ENCODE peak calls at places on chromosomes 2 and 18, in nine cellular contexts. J is mesendoderm; Y is lung; A is A549; W is GM12878; I is left lung; K is CD4-positive, CD25-positive, alpha-beta regulatory T cell; R is esophagus squamous epithelium; S is tibial artery. P is an unnamed sample.

GRCh38 chr2:46672752-46673151 is 193.4 kb downstream of the TMEM247 start:
- DNase-seq in J (no peak), Y (no peak), A (no peak), W (no peak), I (no peak), K (no peak), R (no peak), S (no peak), P (no peak)

GRCh38 chr2:235527806-235528480 is 34.1 kb downstream of the AGAP1 start:
- DNase-seq in J (peak; percentile 50), Y (no peak), A (no peak), W (no peak), I (no peak), K (no peak), R (no peak), S (no peak), P (peak; percentile 4)

GRCh38 chr2:193895226-193895625 is 1700.5 kb upstream of the TMEFF2 start:
- DNase-seq in J (peak; percentile 0), Y (no peak), A (no peak), W (no peak), I (no peak), K (no peak), R (no peak), S (no peak), P (no peak)

GRCh38 chr18:61738042-61738441 is 154.8 kb downstream of the RNF152 start:
- DNase-seq in J (no peak), Y (no peak), A (no peak), W (no peak), I (no peak), K (no peak), R (no peak), S (peak; percentile 90), P (no peak)

GRCh38 chr2:18435425-18436037 is 124.9 kb downstream of the RDH14 start:
- DNase-seq in J (peak; percentile 63), Y (no peak), A (peak; percentile 70), W (no peak), I (no peak), K (peak; percentile 33), R (no peak), S (no peak), P (no peak)

GRCh38 chr18:48000701-48001100 is 70.2 kb upstream of the SMAD2 start:
- DNase-seq in J (no peak), Y (no peak), A (no peak), W (no peak), I (no peak), K (no peak), R (no peak), S (no peak), P (no peak)

GRCh38 chr18:37698508-37699035 is 133.0 kb upstream of the CELF4 start:
- DNase-seq in J (peak; percentile 18), Y (no peak), A (no peak), W (no peak), I (no peak), K (no peak), R (no peak), S (no peak), P (no peak)

GRCh38 chr18:12359515-12359927 is 17.5 kb downstream of the AFG3L2 start:
- DNase-seq in J (no peak), Y (no peak), A (no peak), W (no peak), I (no peak), K (no peak), R (no peak), S (no peak), P (no peak)

GRCh38 chr2:9240745-9241144 is 34.1 kb downstream of the ASAP2 start:
- DNase-seq in J (no peak), Y (no peak), A (no peak), W (no peak), I (no peak), K (peak; percentile 5), R (no peak), S (no peak), P (peak; percentile 48)

GRCh38 chr18:58223717-58224424 is 179.8 kb downstream of the NEDD4L start:
- DNase-seq in J (peak; percentile 51), Y (peak; percentile 72), A (peak; percentile 86), W (no peak), I (no peak), K (no peak), R (no peak), S (no peak), P (no peak)
- H3K4me3 ChIP-seq in J (no peak overlapping the region), Y (peak overlapping the region; percentile 8), A (peak overlapping the region; percentile 45), W (no peak overlapping the region), I (peak overlapping the region; percentile 21), K (no peak overlapping the region), R (peak overlapping the region; percentile 32), S (no peak overlapping the region), P (no peak overlapping the region)

GRCh38 chr2:3654031-3654430 is 4.0 kb upstream of the ALLC start:
- DNase-seq in J (no peak), Y (no peak), A (no peak), W (no peak), I (peak; percentile 48), K (no peak), R (no peak), S (no peak), P (no peak)
- H3K27ac ChIP-seq in J (no peak overlapping the region), Y (no peak overlapping the region), A (no peak overlapping the region), W (no peak overlapping the region), I (no peak overlapping the region), K (no peak overlapping the region), R (no peak overlapping the region), S (no peak overlapping the region), P (no peak overlapping the region)

GRCh38 chr2:120374821-120375220 is 28.9 kb downstream of the INHBB start:
- DNase-seq in J (no peak), Y (no peak), A (no peak), W (no peak), I (peak; percentile 53), K (no peak), R (no peak), S (no peak), P (no peak)
- H3K4me1 ChIP-seq in J (no peaks in the 10 kb centered on the region), Y (no peaks in the 10 kb centered on the region), A (no peaks in the 10 kb centered on the region), W (no peaks in the 10 kb centered on the region), I (no peaks in the 10 kb centered on the region), K (no peaks in the 10 kb centered on the region), R (no peaks in the 10 kb centered on the region), S (no peaks in the 10 kb centered on the region), P (no peaks in the 10 kb centered on the region)

DNA sequence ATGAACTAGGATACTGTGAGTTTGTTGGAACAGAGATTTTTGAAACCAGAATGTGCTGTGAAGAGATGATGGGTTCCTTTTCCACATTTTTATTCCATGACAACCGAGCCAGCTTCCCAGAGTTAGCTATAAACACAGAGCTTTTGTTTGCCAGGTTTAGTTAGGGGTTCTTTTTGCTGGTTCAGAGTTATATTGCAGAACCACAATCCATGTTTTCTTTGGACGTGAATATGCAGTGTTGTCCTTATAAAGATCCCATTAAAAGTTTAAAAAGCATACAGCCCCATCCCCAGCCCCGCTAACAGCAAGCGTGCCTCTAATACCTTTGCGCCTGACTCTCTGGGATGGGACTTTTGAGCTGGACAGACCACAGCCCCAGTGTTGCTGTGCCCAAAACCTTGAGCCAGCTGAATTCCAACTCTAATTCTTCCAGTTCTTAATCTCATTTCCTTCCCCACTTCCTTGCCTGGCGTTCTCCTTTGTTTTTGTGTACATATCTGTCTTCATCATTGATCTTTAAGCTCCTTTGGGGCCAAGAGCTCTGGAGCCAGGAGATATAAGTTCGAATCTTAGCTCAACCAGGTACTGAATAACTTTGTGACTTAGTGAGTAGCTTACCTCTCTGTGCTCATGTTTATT is 72.3 kb downstream of the SPATS2L start:
- DNase-seq in J (no peak), Y (no peak), A (no peak), W (no peak), I (no peak), K (no peak), R (no peak), S (no peak), P (no peak)
- H3K4me3 ChIP-seq in J (no peak overlapping the region), Y (no peak overlapping the region), A (no peak overlapping the region), W (no peak overlapping the region), I (no peak overlapping the region), K (no peak overlapping the region), R (no peak overlapping the region), S (peak overlapping the region; percentile 9), P (no peak overlapping the region)

GRCh38 chr2:239811001-239811798 is 213.9 kb downstream of the NDUFA10 start:
- DNase-seq in J (no peak), Y (no peak), A (no peak), W (no peak), I (no peak), K (no peak), R (no peak), S (peak; percentile 73), P (no peak)
- H3K27ac ChIP-seq in J (no peak overlapping the region), Y (no peak overlapping the region), A (no peak overlapping the region), W (no peak overlapping the region), I (no peak overlapping the region), K (no peak overlapping the region), R (peak overlapping the region; percentile 37), S (peak overlapping the region; percentile 59), P (peak overlapping the region; percentile 85)

DNA sequence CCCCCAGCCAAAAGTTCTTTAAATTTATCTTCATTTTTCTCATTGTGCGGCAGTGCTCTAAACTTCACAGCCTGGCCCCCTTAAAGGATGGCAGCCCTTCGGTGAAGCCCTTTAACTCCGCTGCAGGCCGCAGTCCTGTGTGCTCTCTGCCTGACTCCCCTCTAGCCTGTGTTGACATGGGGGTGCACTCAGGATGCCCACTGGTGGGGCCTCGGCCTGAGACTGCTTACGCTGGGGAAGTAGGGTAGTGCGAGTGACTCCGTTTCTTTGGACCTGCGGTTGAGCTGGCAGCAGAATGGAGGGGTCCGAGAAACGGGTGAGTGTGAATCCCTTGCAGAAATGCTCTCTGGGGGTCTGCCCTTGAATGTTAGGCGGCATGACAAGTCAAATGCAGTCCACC is 5.6 kb downstream of the RAB12 start:
- DNase-seq in J (no peak), Y (no peak), A (no peak), W (no peak), I (peak; percentile 58), K (no peak), R (no peak), S (no peak), P (no peak)
- H3K4me1 ChIP-seq in J (peaks cover 8% of the 10 kb centered on the region), Y (peaks cover 13% of the 10 kb centered on the region), A (peaks cover 32% of the 10 kb centered on the region), W (peaks cover 6% of the 10 kb centered on the region), I (peaks cover 50% of the 10 kb centered on the region), K (peaks cover 39% of the 10 kb centered on the region), R (peaks cover 53% of the 10 kb centered on the region), S (peaks cover 69% of the 10 kb centered on the region), P (no peaks in the 10 kb centered on the region)

DNA sequence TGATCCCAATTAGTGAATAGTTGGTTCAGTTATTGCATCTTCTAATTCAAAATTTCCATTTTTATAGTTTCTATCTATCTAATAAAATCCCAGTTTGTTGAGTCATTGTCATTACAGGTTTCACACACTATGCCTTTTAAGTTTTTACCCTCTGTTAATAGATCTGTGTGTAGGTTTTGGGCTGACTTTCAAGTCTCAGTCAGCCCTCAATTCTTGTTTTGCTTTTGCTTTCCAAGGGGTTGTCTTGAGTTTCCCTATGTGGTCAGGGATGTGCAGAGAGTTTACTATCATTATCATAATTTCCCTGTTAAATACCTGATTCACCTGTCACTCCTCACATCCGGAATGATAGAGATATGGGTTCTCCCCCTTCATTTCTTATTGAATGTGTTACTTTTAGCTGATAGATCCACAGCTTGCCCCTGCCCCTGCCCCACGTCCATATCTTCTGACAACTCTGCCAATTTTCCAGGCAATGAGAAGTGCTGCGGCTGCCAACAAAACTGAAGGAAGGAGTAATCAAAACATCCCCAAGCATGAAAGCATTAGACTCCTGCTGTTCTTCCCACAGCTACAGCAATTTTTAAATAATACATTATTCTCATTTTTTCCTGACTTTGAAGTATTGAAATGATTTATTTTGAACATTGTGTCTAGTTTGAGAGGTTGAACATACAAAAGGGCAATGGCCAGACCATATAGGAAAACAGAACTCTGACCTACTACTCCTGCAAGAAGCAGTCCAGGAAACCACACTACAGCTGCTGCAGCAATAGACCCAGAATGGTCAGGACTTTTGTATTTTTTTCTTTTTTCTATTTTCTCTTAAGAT is 1064.7 kb downstream of the SUCLG1 start:
- DNase-seq in J (no peak), Y (no peak), A (no peak), W (no peak), I (no peak), K (no peak), R (no peak), S (no peak), P (no peak)
- H3K4me3 ChIP-seq in J (no peak overlapping the region), Y (no peak overlapping the region), A (no peak overlapping the region), W (no peak overlapping the region), I (no peak overlapping the region), K (no peak overlapping the region), R (no peak overlapping the region), S (no peak overlapping the region), P (no peak overlapping the region)

P was measured in aorta.